ENCODE peak calls at places on chromosomes 13 and 19, in five cellular contexts. B, G, M, A and F are unnamed samples.
A peak's percentile ranks its signal among the peaks of the same experiment; 100 is the strongest.

GRCh38 chr19:42528354-42529247 is at the start of gene CEACAM1:
- DNase-seq in B (no peak), M (peak; percentile 72), G (no peak), A (peak; percentile 51), F (peak; percentile 72)

GRCh38 chr19:17692566-17692965 is 4.4 kb upstream of the UNC13A start:
- DNase-seq in M (no peak), B (no peak), A (no peak), G (no peak), F (no peak)

GRCh38 chr19:29525901-29526729 is at the start of gene VSTM2B:
- DNase-seq in B (no peak), G (no peak), M (no peak), A (no peak), F (no peak)

GRCh38 chr13:21736926-21737325 is 66.1 kb downstream of the FGF9 start:
- DNase-seq in A (no peak), B (no peak), M (no peak), G (no peak), F (no peak)

GRCh38 chr19:30097746-30098280 is 155.8 kb downstream of the URI1 start:
- DNase-seq in G (no peak), A (no peak), M (no peak), B (no peak), F (no peak)

GRCh38 chr13:101757446-101758039 is 305.1 kb downstream of the ITGBL1 start:
- DNase-seq in G (no peak), M (no peak), B (no peak), A (no peak), F (no peak)

GRCh38 chr13:112765734-112766133 is 75.9 kb downstream of the ATP11A start:
- DNase-seq in A (no peak), G (no peak), B (no peak), M (no peak), F (no peak)

GRCh38 chr13:56706485-56706884 is 434.2 kb upstream of the PRR20A start:
- DNase-seq in B (no peak), A (no peak), G (no peak), M (no peak), F (no peak)

GRCh38 chr13:23344923-23345322 is 88.6 kb downstream of the SACS start:
- DNase-seq in M (no peak), A (no peak), G (no peak), B (no peak), F (no peak)

GRCh38 chr13:20869540-20869939 is 33.0 kb downstream of the XPO4 start:
- DNase-seq in B (no peak), M (no peak), G (no peak), A (no peak), F (no peak)

GRCh38 chr13:99601535-99601934 is 100.3 kb downstream of the TM9SF2 start:
- DNase-seq in B (no peak), M (no peak), G (no peak), A (no peak), F (no peak)

GRCh38 chr13:64704121-64704520 is 2526.0 kb downstream of the PCDH9 start:
- DNase-seq in A (no peak), B (no peak), M (no peak), G (no peak), F (no peak)

GRCh38 chr19:7547153-7547552 is 11.6 kb downstream of the PNPLA6 start:
- DNase-seq in B (no peak), G (no peak), A (no peak), M (no peak), F (no peak)

GRCh38 chr13:30551194-30551593 is 66.5 kb upstream of the USPL1 start:
- DNase-seq in G (peak; percentile 15), M (no peak), A (no peak), B (no peak), F (no peak)

GRCh38 chr13:26951581-26952177 is 191.1 kb upstream of the GPR12 start:
- DNase-seq in M (no peak), A (no peak), B (no peak), G (peak; percentile 81), F (no peak)

GRCh38 chr19:34319785-34320184 is 45.2 kb upstream of the GPI start:
- DNase-seq in G (no peak), M (no peak), B (no peak), A (peak; percentile 22), F (no peak)

GRCh38 chr19:8334458-8335342 is 8.4 kb downstream of the KANK3 start:
- DNase-seq in M (no peak), B (no peak), G (peak; percentile 72), A (no peak), F (peak; percentile 87)

GRCh38 chr19:10876459-10877240 is 5.3 kb downstream of the CARM1 start:
- DNase-seq in B (no peak), A (peak; percentile 30), G (peak; percentile 68), M (no peak), F (no peak)

GRCh38 chr13:74406439-74406838 is 272.2 kb upstream of the KLF12 start:
- DNase-seq in M (no peak), A (no peak), G (no peak), B (no peak), F (no peak)

GRCh38 chr19:51418707-51419106 is 1.3 kb upstream of the SIGLEC10 start:
- DNase-seq in M (no peak), A (no peak), B (no peak), G (no peak), F (no peak)

GRCh38 chr13:100512422-100512821 is 76.2 kb downstream of the GGACT start:
- DNase-seq in G (no peak), A (no peak), B (no peak), M (no peak), F (no peak)

GRCh38 chr13:43085545-43085944 is 62.2 kb downstream of the DNAJC15 start:
- DNase-seq in G (no peak), M (no peak), A (no peak), B (no peak), F (no peak)

GRCh38 chr13:39895254-39895653 is 239.8 kb downstream of the COG6 start:
- DNase-seq in A (no peak), G (no peak), B (no peak), M (no peak), F (no peak)

GRCh38 chr13:42883142-42883541 is 101.8 kb downstream of the FAM216B start:
- DNase-seq in B (no peak), G (no peak), M (no peak), A (no peak), F (no peak)

GRCh38 chr19:3117746-3118145 is 18.1 kb upstream of the GNA15 start:
- DNase-seq in A (no peak), G (no peak), B (no peak), M (no peak), F (peak; percentile 54)

GRCh38 chr19:3119071-3119781 is 16.6 kb upstream of the GNA15 start:
- DNase-seq in A (no peak), G (no peak), M (no peak), B (no peak), F (peak; percentile 64)

GRCh38 chr19:3119782-3120380 is 16.0 kb upstream of the GNA15 start:
- DNase-seq in A (no peak), B (no peak), G (no peak), M (no peak), F (no peak)

GRCh38 chr19:3116621-3117020 is 19.2 kb upstream of the GNA15 start:
- DNase-seq in B (no peak), A (no peak), G (no peak), M (no peak), F (peak; percentile 51)

GRCh38 chr19:3118232-3119070 is 17.4 kb upstream of the GNA15 start:
- DNase-seq in G (no peak), A (no peak), B (no peak), M (no peak), F (no peak)
- H3K4me1 ChIP-seq in G (no peaks in the 10 kb centered on the region), A (peaks cover 10% of the 10 kb centered on the region), B (peaks cover 9% of the 10 kb centered on the region), M (no peaks in the 10 kb centered on the region), F (no peaks in the 10 kb centered on the region)

DNA sequence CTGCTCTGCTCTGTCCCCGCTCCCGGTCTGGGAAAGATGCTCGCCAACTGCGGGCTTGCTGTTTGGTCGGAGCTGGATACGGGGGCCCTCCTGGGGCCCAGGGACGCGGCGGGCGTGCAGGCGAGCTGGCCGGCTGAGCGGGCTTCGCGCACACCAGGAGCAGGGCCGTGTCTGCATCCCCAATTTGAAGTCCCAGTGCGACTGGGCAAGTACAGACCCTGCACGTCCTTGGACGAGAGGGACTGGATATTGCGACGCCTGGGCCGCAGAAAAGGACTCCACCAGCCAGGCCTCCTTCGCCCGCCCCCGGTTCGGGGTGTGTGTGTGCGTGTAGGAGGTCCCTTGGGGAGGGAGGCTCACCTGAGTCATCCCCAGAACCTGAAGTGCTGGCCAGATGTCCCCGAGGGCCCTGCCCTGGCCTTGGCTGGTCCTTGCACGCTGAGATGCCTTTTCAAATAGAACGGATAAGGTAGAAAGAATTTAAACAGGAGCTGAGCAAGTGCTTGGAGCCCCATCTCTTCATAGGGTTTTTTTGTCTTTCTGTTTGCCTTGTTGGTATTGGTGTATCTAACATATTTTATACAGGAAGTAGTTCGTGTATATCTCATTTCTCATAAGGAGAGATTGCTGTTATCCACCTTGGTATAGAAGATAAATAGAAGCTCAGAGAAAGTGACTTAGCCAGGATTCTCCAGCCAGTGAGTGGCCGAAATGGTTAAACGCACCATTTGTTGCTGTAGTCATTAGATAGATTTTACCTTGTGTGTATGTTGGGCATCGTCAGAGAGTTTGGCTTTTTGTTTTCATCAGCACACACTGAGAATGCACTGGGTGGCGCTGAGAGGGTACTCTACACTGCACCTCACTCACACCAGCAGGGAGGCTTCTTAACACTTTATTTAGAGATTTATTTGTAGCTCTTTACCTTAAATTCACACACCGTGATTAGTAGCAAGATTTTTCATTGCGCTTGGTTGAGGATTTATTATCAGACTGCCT is 1.1 kb downstream of the NAXD start:
- DNase-seq in G (peak; percentile 67), A (no peak), M (peak; percentile 57), B (peak; percentile 77), F (no peak)
- TF ChIP-seq CTCF in G (no peak), A (no peak), M (no peak), B (no peak), F (no peak)

GRCh38 chr19:1418494-1418775 is 11.0 kb downstream of the DAZAP1 start:
- DNase-seq in M (no peak), A (no peak), B (no peak), G (no peak), F (no peak)
- H3K4me1 ChIP-seq in M (peaks cover 33% of the 10 kb centered on the region), A (peaks cover 60% of the 10 kb centered on the region), B (peaks cover 40% of the 10 kb centered on the region), G (peaks cover 37% of the 10 kb centered on the region), F (peaks cover 48% of the 10 kb centered on the region)

GRCh38 chr13:37960427-37960826 is 90.9 kb upstream of the TRPC4 start:
- DNase-seq in B (no peak), A (no peak), M (no peak), G (no peak), F (no peak)
- TF ChIP-seq CTCF in B (no peak), A (no peak), M (no peak), G (no peak), F (no peak)

DNA sequence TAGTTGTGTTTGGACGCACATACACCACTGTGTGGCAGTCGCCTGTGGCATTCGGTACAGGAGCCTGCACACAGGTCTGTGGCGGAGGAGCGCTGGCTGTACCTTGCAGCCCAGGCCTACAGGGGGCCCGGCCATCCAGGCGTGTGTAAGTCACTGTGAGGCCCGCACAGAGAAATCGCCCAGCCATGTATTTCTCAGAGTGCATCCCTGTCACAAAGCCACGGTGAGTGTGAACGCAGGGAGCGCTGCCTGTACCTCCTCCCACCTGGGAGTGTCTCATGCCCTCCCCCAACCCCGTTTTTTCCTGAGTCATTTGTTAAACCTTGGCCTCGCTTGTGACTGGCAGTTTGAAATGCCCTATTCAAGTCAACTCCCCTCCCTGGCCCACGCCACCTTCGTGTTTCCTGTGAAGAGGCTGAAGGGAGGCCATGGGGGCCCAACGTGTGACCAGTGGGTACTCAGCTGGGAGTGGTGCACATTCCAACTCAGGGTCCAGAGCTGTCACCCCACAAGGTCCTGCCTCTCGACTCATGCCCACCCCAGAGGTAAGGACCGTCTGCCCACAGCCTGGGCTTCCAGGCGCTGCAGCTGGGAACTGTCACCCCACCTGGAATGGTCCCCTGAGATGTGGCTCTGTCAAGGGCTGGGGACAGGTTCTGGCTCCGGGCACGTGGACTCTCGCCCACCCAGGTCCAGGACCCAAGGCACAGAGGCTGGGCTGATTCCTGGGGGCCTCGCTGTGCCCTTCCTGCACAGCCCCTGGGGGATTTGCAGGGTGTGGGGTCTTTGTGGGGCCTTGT is 11.6 kb upstream of the RASA3 start:
- DNase-seq in M (no peak), G (peak; percentile 68), B (peak; percentile 55), A (no peak), F (no peak)
- H3K4me1 ChIP-seq in M (no peaks in the 10 kb centered on the region), G (peaks cover 18% of the 10 kb centered on the region), B (peaks cover 5% of the 10 kb centered on the region), A (no peaks in the 10 kb centered on the region), F (peaks cover 5% of the 10 kb centered on the region)